ENCODE peak calls at places on chromosomes 13 and 19, in eight cellular contexts. C is nephron progenitor cell, W is kidney epithelial cell, F is left ventricle myocardium inferior, T is T-helper 2 cell, G is AG08396, X is T follicular helper cell, D is ascending aorta. M is an unnamed sample.

GRCh38 chr19:18223860-18224524 is 2.2 kb downstream of the PDE4C start:
- DNase-seq in C (peak; percentile 75), W (no peak), F (peak; percentile 45), T (peak; percentile 34), G (no peak), X (no peak), D (no peak), M (no peak)

GRCh38 chr13:20356437-20356836 is 124.3 kb upstream of the GJB6 start:
- DNase-seq in C (peak; percentile 30), W (no peak), F (no peak), T (no peak), G (no peak), X (no peak), D (no peak), M (no peak)

GRCh38 chr13:45705936-45706335 is 3.8 kb downstream of the CBY2 start:
- DNase-seq in C (no peak), W (no peak), F (no peak), T (no peak), G (no peak), X (no peak), D (no peak), M (no peak)

GRCh38 chr19:35860436-35860817 is 3.7 kb downstream of the KIRREL2 start:
- DNase-seq in C (peak; percentile 38), W (no peak), F (no peak), T (no peak), G (no peak), X (no peak), D (no peak), M (no peak)

GRCh38 chr19:17719730-17720486 is 628 bp downstream of the MAP1S start:
- DNase-seq in C (no peak), W (no peak), F (no peak), T (no peak), G (peak; percentile 25), X (no peak), D (no peak), M (no peak)

GRCh38 chr19:29211562-29212416 is 1.2 kb downstream of the UQCRFS1 start:
- DNase-seq in C (no peak), W (no peak), F (no peak), T (peak; percentile 44), G (peak; percentile 31), X (no peak), D (no peak), M (no peak)

GRCh38 chr19:1860133-1860775 is 3.1 kb downstream of the KLF16 start:
- DNase-seq in C (peak; percentile 75), W (no peak), F (no peak), T (peak; percentile 74), G (peak; percentile 90), X (peak; percentile 68), D (no peak), M (no peak)

GRCh38 chr19:49469828-49470614 is 4.0 kb upstream of the FLT3LG start:
- DNase-seq in C (no peak), W (no peak), F (no peak), T (peak; percentile 88), G (no peak), X (peak; percentile 61), D (no peak), M (no peak)

GRCh38 chr19:47348819-47349795 is at the start of gene DHX34:
- DNase-seq in C (peak; percentile 98), W (peak; percentile 94), F (peak; percentile 99), T (peak; percentile 99), G (peak; percentile 100), X (peak; percentile 98), D (peak; percentile 94), M (peak; percentile 96)

GRCh38 chr13:51328488-51328887 is 11.0 kb upstream of the SERPINE3 start:
- DNase-seq in C (no peak), W (no peak), F (no peak), T (no peak), G (no peak), X (no peak), D (no peak), M (no peak)

GRCh38 chr13:21014666-21015170 is 46.7 kb downstream of the LATS2 start:
- DNase-seq in C (no peak), W (peak; percentile 43), F (peak; percentile 66), T (no peak), G (peak; percentile 72), X (no peak), D (no peak), M (no peak)

GRCh38 chr13:98987275-98987674 is 9.4 kb upstream of the DOCK9 start:
- DNase-seq in C (no peak), W (no peak), F (no peak), T (no peak), G (no peak), X (no peak), D (no peak), M (no peak)

GRCh38 chr19:40366697-40367561 is 18.4 kb downstream of the PLD3 start:
- DNase-seq in C (peak; percentile 57), W (no peak), F (no peak), T (no peak), G (peak; percentile 29), X (no peak), D (no peak), M (no peak)

GRCh38 chr13:78020861-78021260 is 102.2 kb upstream of the EDNRB start:
- DNase-seq in C (peak; percentile 25), W (no peak), F (no peak), T (no peak), G (no peak), X (no peak), D (no peak), M (no peak)

GRCh38 chr19:13117176-13117771 is 734 bp upstream of the TRMT1 start:
- DNase-seq in C (no peak), W (no peak), F (no peak), T (peak; percentile 51), G (no peak), X (no peak), D (no peak), M (no peak)

GRCh38 chr13:112172641-112173171 is 105.8 kb downstream of the SOX1 start:
- DNase-seq in C (peak; percentile 20), W (no peak), F (no peak), T (no peak), G (no peak), X (no peak), D (no peak), M (peak; percentile 35)

GRCh38 chr13:36736119-36736726 is 62.4 kb downstream of the SERTM1 start:
- DNase-seq in C (peak; percentile 61), W (no peak), F (no peak), T (peak; percentile 24), G (peak; percentile 47), X (no peak), D (no peak), M (peak; percentile 38)

GRCh38 chr13:101397742-101398141 is 18.6 kb downstream of the NALCN start:
- DNase-seq in C (peak; percentile 6), W (peak; percentile 48), F (no peak), T (no peak), G (peak; percentile 69), X (no peak), D (no peak), M (no peak)

GRCh38 chr19:858868-859843 is at the start of gene CFD:
- DNase-seq in C (no peak), W (no peak), F (peak; percentile 79), T (no peak), G (no peak), X (no peak), D (peak; percentile 38), M (no peak)

GRCh38 chr19:43778651-43779050 is 2.1 kb downstream of the KCNN4 start:
- DNase-seq in C (no peak), W (no peak), F (no peak), T (no peak), G (no peak), X (no peak), D (no peak), M (no peak)

M was measured in hippocampal formation.